ENCODE peak calls at places on chromosomes 13 and 19, in eight cellular contexts. E, U, Q, B, X, J, I and O are unnamed samples.

GRCh38 chr13:99150575-99151370 is 49.9 kb upstream of the UBAC2 start:
- DNase-seq in B (no peak), X (no peak), U (no peak), E (no peak), Q (no peak), J (no peak), I (no peak), O (no peak)

GRCh38 chr19:47781590-47782318 is 3.3 kb downstream of the SELENOW start:
- DNase-seq in Q (no peak), J (no peak), I (no peak), U (no peak), E (peak; percentile 62), X (no peak), B (no peak), O (no peak)

GRCh38 chr19:10724573-10725071 is 6.7 kb downstream of the DNM2 start:
- DNase-seq in X (no peak), B (no peak), U (no peak), E (no peak), J (no peak), I (no peak), Q (no peak), O (no peak)

GRCh38 chr13:19632915-19633339 is 532 bp upstream of the MPHOSPH8 start:
- DNase-seq in B (peak; percentile 71), E (no peak), J (no peak), X (no peak), U (no peak), I (no peak), Q (no peak), O (no peak)

GRCh38 chr19:8491574-8491973 is 10.9 kb downstream of the PRAM1 start:
- DNase-seq in I (no peak), X (no peak), J (no peak), Q (no peak), B (no peak), U (no peak), E (peak; percentile 16), O (no peak)

GRCh38 chr13:112642061-112642460 is 47.8 kb upstream of the ATP11A start:
- DNase-seq in E (no peak), X (no peak), Q (no peak), J (no peak), U (no peak), B (no peak), I (no peak), O (no peak)

GRCh38 chr19:5484398-5485285 is 29.4 kb downstream of the ZNRF4 start:
- DNase-seq in J (no peak), X (no peak), U (no peak), Q (peak; percentile 34), B (no peak), E (no peak), I (no peak), O (no peak)

GRCh38 chr13:83531022-83531421 is 351.3 kb downstream of the SLITRK1 start:
- DNase-seq in E (no peak), I (no peak), X (no peak), J (no peak), Q (no peak), B (no peak), U (no peak), O (no peak)

GRCh38 chr19:45499196-45500180 is 1.2 kb downstream of the PPM1N start:
- DNase-seq in Q (peak; percentile 74), U (peak; percentile 68), E (peak; percentile 57), B (no peak), I (peak; percentile 37), J (peak; percentile 58), X (peak; percentile 51), O (peak; percentile 50)

GRCh38 chr13:49563513-49563912 is 21.8 kb downstream of the RCBTB1 start:
- DNase-seq in J (no peak), I (no peak), X (no peak), E (no peak), B (no peak), Q (no peak), U (no peak), O (no peak)

GRCh38 chr19:883661-884211 is 9.3 kb downstream of the MED16 start:
- DNase-seq in X (no peak), I (no peak), U (no peak), B (peak; percentile 85), E (no peak), J (no peak), Q (no peak), O (no peak)